ENCODE peak calls at places on chromosomes 12 and 14, in four cellular contexts. W is A549, X is K562, C is HepG2. B is an unnamed sample.

GRCh38 chr12:62848418-62848817 is 86.5 kb downstream of the PPM1H start:
- DNase-seq in W (peak), X (no peak), C (no peak), B (peak)

GRCh38 chr12:84875241-84875640 is 37.4 kb downstream of the SLC6A15 start:
- DNase-seq in W (no peak), X (no peak), C (no peak), B (no peak)

GRCh38 chr12:75474121-75474520 is 6.4 kb upstream of the GLIPR1 start:
- DNase-seq in W (no peak), X (no peak), C (no peak), B (no peak)

GRCh38 chr14:88079624-88080023 is 74.7 kb downstream of the GPR65 start:
- DNase-seq in W (no peak), X (no peak), C (no peak), B (no peak)

GRCh38 chr12:100827901-100828520 is 33.4 kb downstream of the ANO4 start:
- DNase-seq in W (peak), X (peak), C (peak), B (no peak)

GRCh38 chr12:65656156-65656885 is 168.0 kb upstream of the HMGA2 start:
- DNase-seq in W (no peak), X (no peak), C (no peak), B (no peak)

GRCh38 chr12:132700212-132700913 is 10.3 kb upstream of the PGAM5 start:
- DNase-seq in W (peak), X (no peak), C (peak), B (peak)

GRCh38 chr14:68616255-68616902 is 176.5 kb downstream of the ZFP36L1 start:
- DNase-seq in W (peak), X (peak), C (no peak), B (no peak)

GRCh38 chr12:51823875-51824565 is 24.5 kb downstream of the FIGNL2 start:
- DNase-seq in W (peak), X (peak), C (peak), B (no peak)

GRCh38 chr12:30064906-30065305 is 281.2 kb upstream of the TMTC1 start:
- DNase-seq in W (no peak), X (no peak), C (no peak), B (no peak)

GRCh38 chr12:109761631-109761950 is 48.0 kb downstream of the FAM222A start:
- DNase-seq in W (no peak), X (no peak), C (no peak), B (no peak)

DNA sequence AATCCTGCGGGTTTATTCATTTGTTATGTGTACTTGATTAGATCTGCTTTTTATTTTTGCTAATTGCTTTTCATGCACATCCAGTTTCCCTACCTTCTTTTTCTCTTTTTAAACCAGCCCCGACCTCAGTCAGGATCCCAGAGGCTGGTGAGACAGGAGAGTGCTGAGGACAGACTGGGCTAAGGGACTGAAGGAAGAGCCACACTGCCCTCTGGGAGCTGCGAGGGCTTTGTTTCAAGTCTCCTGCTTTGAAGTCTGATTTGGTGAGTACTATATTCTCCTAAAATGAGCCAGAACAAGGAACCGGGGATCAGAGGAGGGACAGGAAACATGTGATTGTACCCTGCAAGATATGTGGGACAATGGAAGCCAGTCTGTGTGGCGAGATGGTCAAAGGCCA is 23.9 kb downstream of the PRICKLE1 start:
- DNase-seq in W (no peak), X (peak), C (no peak), B (no peak)
- TF ChIP-seq SMC3 in W (no peak), X (peak), C (no peak), B (no peak)

DNA sequence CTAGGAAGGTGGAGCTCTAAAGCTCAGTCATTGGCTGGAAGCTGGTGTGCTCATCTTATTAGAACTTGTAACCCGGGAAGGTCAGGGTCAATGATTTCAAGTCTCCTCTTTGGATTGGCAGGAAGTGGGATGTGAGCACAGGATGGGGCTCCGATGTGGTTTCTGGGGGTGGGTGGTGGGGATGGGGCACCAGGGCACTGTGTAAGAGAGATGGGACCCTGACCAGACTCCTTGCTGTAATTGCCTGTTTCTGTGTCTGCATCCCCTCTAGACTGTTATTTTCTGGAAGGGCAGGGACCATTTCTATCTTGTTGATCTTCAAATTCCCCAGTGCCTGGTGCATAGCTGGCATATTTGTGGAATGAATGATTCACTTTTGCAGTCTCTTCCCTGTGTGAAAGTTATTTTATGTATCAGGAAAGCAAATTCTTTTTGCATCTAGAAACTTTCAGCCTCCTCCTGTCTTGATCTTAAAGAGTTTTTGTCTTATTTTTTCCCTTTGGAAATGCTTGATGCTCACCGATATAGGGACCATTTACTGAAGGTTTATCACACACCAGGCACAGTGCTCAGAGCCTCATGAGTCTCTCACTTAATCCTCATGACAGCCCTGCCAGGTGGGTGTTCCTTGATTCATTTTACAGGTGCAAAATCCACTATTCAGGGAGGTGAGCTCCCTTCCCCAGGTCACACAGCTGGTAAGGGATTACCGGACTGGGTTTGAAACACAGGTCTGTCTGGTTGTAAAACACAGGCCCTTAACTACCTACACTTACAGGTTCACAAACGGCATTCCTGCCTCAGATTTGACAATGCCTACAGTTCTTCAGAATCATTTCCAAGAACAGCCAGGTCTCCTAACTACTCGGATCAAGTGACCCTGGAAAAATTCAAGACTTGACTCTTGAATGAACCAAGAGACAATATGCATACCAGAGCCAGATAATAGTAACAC is 86.9 kb upstream of the IGF1 start:
- DNase-seq in W (peak), X (no peak), C (no peak), B (no peak)
- TF ChIP-seq KDM1A in W (no peak), X (no peak), C (no peak), B (no peak)

GRCh38 chr12:111396726-111397445 is 8.8 kb upstream of the SH2B3 start:
- DNase-seq in W (peak), X (peak), C (peak), B (no peak)

GRCh38 chr12:111390894-111391293 is 14.8 kb upstream of the SH2B3 start:
- DNase-seq in W (no peak), X (no peak), C (no peak), B (no peak)

GRCh38 chr12:111394480-111394879 is 11.2 kb upstream of the SH2B3 start:
- DNase-seq in W (no peak), X (no peak), C (no peak), B (no peak)

GRCh38 chr12:111395557-111396187 is 10.1 kb upstream of the SH2B3 start:
- DNase-seq in W (no peak), X (no peak), C (no peak), B (no peak)

GRCh38 chr12:111393700-111394275 is 11.9 kb upstream of the SH2B3 start:
- DNase-seq in W (no peak), X (peak), C (no peak), B (no peak)
- TF ChIP-seq SMC3 in W (no peak), X (no peak), C (no peak), B (no peak)

DNA sequence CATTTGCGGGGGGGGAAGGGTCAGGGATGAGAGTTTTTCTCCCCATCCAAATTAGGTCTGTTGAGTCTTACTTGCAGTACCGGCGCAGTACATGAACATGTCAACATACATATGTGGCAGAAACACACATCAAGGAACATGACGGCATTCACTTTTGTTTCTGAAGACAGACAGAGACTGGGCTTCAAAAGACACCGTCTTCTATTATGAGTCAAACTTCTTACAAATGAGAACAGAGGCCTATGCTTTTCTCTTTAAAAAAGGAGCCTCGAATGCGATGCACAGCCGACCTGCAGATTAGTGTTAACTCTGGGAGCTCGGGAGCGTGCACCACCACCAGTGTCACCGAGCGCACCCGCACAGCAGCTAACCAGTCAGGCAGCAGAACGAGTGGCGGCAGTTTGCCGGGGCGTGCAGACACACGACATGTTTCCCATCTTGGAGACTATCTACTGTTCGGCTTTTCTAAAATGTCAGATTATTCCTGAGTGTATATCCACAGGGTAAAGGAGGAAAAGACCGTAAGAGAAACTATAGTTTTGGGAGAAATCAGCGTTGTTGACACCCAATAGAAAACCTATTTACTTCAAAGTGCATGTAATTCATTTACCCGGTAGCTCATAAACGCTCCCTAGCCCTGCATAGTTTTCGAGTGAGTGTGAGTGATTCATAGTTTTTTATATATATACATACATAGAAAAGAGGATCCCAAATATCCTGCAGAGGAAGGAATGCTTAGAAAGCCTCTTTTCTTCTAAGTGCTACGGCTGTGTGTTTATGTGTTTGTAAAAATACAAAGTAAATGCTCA is 33.0 kb downstream of the UBR7 start:
- DNase-seq in W (peak), X (no peak), C (no peak), B (no peak)
- TF ChIP-seq KDM1A in W (no peak), X (no peak), C (no peak), B (no peak)

GRCh38 chr12:112988224-112988623 is 9.9 kb downstream of the OAS2 start:
- DNase-seq in W (no peak), X (no peak), C (no peak), B (no peak)
- TF ChIP-seq SMC3 in W (no peak), X (no peak), C (no peak), B (no peak)

DNA sequence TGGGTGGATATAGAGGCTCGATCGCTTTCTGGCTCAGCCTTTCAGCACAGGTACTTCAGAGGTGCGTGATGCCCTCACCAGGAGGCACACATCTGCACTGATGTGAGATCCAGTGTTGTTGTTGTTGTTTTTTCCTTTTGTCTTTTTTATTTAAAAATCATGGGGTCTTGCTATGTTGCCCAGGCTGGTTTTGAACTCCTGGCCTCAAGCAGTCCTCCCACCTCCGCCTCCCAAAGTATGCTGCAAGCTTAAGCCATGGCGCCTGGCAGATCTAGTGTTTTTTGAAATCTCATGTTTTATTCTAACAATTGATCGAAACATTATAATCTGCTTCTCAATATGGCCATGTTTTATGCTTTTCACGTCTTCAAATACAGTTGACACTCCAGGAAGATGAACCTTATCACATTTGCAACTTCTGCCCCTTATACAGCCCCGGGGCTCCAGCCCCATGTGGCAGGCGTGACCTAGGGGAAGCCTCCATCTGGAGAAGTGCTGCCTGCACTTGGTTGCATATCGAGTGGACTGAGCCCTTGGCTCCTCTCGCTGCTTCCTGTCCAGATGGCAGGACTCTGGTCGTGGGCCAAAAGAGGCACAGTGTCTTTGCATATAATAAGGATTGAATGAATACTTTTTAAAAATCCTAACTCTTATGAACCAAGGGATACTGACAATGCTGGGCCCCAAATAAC is 71.7 kb downstream of the TRAF3 start:
- DNase-seq in W (no peak), X (peak), C (no peak), B (no peak)
- TF ChIP-seq KDM1A in W (no peak), X (no peak), C (no peak), B (no peak)

GRCh38 chr14:31934767-31935266 is 142.3 kb upstream of the ARHGAP5 start:
- DNase-seq in W (peak), X (peak), C (peak), B (no peak)
- TF ChIP-seq SMC3 in W (peak), X (no peak), C (peak), B (peak)

DNA sequence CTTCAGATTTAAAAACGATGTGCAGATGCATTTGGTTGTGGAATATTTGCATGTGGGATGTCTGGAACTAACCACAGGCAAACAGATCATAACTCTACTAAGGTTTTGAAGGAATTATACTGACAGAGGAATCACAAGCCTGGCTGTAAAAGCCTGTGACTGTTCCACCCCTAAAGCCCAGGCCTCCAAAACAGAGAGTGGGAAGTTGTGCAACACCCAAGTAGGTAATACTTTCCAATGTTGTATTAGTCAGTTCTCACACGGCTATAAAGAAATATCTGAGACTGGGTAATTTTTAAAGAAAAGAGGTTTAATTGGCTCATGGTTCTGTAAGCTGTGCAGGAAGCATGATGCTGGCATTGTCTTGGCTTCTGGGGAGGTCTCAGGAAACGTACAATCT is 68.1 kb upstream of the DCD start:
- DNase-seq in W (no peak), X (no peak), C (no peak), B (no peak)
- TF ChIP-seq KDM1A in W (no peak), X (no peak), C (no peak), B (no peak)

DNA sequence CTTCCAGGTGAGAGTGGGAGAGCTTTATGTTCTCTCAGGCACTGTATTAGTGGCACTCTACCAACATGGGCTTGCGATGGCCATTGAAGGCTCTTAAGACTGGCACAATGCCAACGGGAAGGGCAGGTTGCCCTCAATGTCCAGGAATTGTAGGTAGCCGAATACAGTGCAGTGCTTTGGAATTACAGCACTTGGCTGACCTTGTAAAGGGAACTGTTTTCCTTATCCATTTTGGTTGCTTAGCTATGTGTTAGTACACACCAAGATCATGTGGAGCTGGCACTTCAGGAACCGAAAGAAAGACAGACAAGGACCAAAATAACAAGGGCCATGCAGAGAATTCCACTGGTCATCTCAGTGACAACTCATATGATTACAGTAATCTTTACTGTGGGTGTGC is 72.7 kb downstream of the DYRK2 start:
- DNase-seq in W (no peak), X (no peak), C (no peak), B (no peak)
- TF ChIP-seq SMC3 in W (no peak), X (no peak), C (no peak), B (no peak)